ENCODE peak calls at places on chromosomes 4 and X, in four cellular contexts. X is stimulated activated CD4-positive, alpha-beta T cell treated with anti-CD3 and anti-CD28 coated beads, Interleukin-1b, Interleukin-23, amount 100 ng/mL, for 24 hours; Y is fibroblast of lung; K is activated CD4-positive, alpha-beta T cell treated with anti-CD3 and anti-CD28 coated beads, Interleukin-2, amount 50 U/mL, for 1 hour. E is an unnamed sample.

GRCh38 chr4:53514509-53514908 is 76.8 kb downstream of the LNX1 start:
- DNase-seq in X (no peak), K (no peak), Y (no peak), E (no peak)

GRCh38 chr4:169439244-169439643 is 168.5 kb upstream of the SH3RF1 start:
- DNase-seq in Y (peak; percentile 25), X (no peak), K (no peak), E (no peak)

GRCh38 chr4:5887361-5888221 is 5.3 kb downstream of the CRMP1 start:
- DNase-seq in Y (peak; percentile 25), X (no peak), K (no peak), E (no peak)

GRCh38 chr4:156779046-156779445 is 192.6 kb downstream of the PDGFC start:
- DNase-seq in Y (peak; percentile 82), K (no peak), X (no peak), E (no peak)

GRCh38 chr4:145216532-145216931 is 36.1 kb upstream of the OTUD4 start:
- DNase-seq in K (no peak), X (no peak), Y (peak; percentile 28), E (no peak)

GRCh38 chrX:102546818-102547493 is 30.4 kb upstream of the TMSB15A start:
- DNase-seq in X (no peak), K (peak; percentile 0), Y (no peak), E (no peak)

GRCh38 chr4:77286906-77287305 is 129.9 kb downstream of the CCNG2 start:
- DNase-seq in X (no peak), Y (no peak), K (no peak), E (no peak)

GRCh38 chr4:10684631-10685030 is at the start of gene CLNK:
- DNase-seq in K (no peak), X (no peak), Y (no peak), E (no peak)

GRCh38 chr4:73740353-73740778 is at the start of gene CXCL8:
- DNase-seq in X (no peak), Y (peak; percentile 93), K (no peak), E (no peak)

GRCh38 chr4:85744950-85745349 is 270.0 kb downstream of the ARHGAP24 start:
- DNase-seq in X (no peak), Y (peak; percentile 77), K (no peak), E (no peak)

GRCh38 chr4:149645790-149646189 is 169.9 kb downstream of the IQCM start:
- DNase-seq in K (no peak), Y (no peak), X (no peak), E (no peak)

GRCh38 chr4:16118090-16118489 is 34.3 kb upstream of the PROM1 start:
- DNase-seq in X (no peak), Y (no peak), K (no peak), E (no peak)

GRCh38 chrX:39258331-39258730 is 457.1 kb downstream of the MID1IP1 start:
- DNase-seq in X (no peak), K (no peak), Y (peak; percentile 55), E (no peak)

GRCh38 chr4:124079174-124079780 is 633.3 kb downstream of the ANKRD50 start:
- DNase-seq in X (no peak), Y (peak; percentile 74), K (no peak), E (no peak)

GRCh38 chrX:16552546-16552945 is 97.4 kb upstream of the S100G start:
- DNase-seq in K (no peak), Y (peak; percentile 32), X (no peak), E (no peak)

GRCh38 chrX:54076903-54077302 is 32.6 kb upstream of the PHF8 start:
- DNase-seq in K (no peak), Y (peak; percentile 35), X (no peak), E (no peak)

GRCh38 chr4:48642421-48643144 is 137.5 kb downstream of the FRYL start:
- DNase-seq in X (no peak), Y (peak; percentile 57), K (no peak), E (no peak)

GRCh38 chrX:9604111-9604907 is 139.5 kb downstream of the TBL1X start:
- DNase-seq in K (no peak), X (no peak), Y (peak; percentile 55), E (no peak)

GRCh38 chr4:1511441-1512041 is 105.3 kb upstream of the NKX1-1 start:
- DNase-seq in Y (peak; percentile 3), K (peak; percentile 40), X (no peak), E (no peak)

GRCh38 chr4:39975488-39976089 is 2.1 kb downstream of the PDS5A start:
- DNase-seq in X (no peak), K (no peak), Y (peak; percentile 52), E (no peak)

GRCh38 chr4:79987401-79987800 is 85.6 kb downstream of the ANTXR2 start:
- DNase-seq in X (no peak), Y (no peak), K (no peak), E (no peak)

GRCh38 chr4:7648813-7649395 is 214.2 kb upstream of the PSAPL1 start:
- DNase-seq in K (no peak), X (no peak), Y (no peak), E (no peak)

GRCh38 chr4:20356565-20356964 is 104.9 kb downstream of the SLIT2 start:
- DNase-seq in Y (peak; percentile 45), X (no peak), K (no peak), E (no peak)

GRCh38 chr4:69999420-69999819 is 3.7 kb downstream of the STATH start:
- DNase-seq in X (no peak), K (no peak), Y (peak; percentile 3), E (no peak)

GRCh38 chr4:139889194-139889762 is 223.7 kb downstream of the MGST2 start:
- DNase-seq in X (no peak), K (no peak), Y (no peak), E (no peak)

GRCh38 chr4:21276046-21276445 is 575.8 kb downstream of the PACRGL start:
- DNase-seq in K (no peak), X (no peak), Y (no peak), E (no peak)

GRCh38 chr4:145626623-145626982 is 7.4 kb downstream of the MMAA start:
- DNase-seq in X (no peak), K (no peak), Y (no peak), E (no peak)

GRCh38 chr4:21710212-21710843 is 238.2 kb downstream of the KCNIP4 start:
- DNase-seq in X (no peak), Y (no peak), K (no peak), E (no peak)

GRCh38 chr4:15327311-15328298 is 100.2 kb upstream of the C1QTNF7 start:
- DNase-seq in X (no peak), K (no peak), Y (peak; percentile 74), E (no peak)

GRCh38 chr4:32148120-32148666 is 1428.0 kb downstream of the PCDH7 start:
- DNase-seq in X (no peak), K (no peak), Y (peak; percentile 81), E (no peak)

GRCh38 chrX:15985937-15986336 is 131.3 kb upstream of the AP1S2 start:
- DNase-seq in K (no peak), Y (peak; percentile 1), X (peak; percentile 14), E (no peak)

GRCh38 chr4:77226939-77227705 is 70.1 kb downstream of the CCNG2 start:
- DNase-seq in K (no peak), Y (no peak), X (no peak), E (no peak)